ENCODE peak calls at places on chromosomes 4 and X, in five cellular contexts. L is stimulated activated naive CD8-positive, alpha-beta T cell treated with anti-CD3 and anti-CD28 coated beads, Interleukin-15, Interleukin-2, amounts not matched to agents 100 U/mL and 50 U/mL, for 24 hours; M is ureter; A is fibroblast of lung; H is GM23248. P is an unnamed sample.

GRCh38 chrX:93874554-93874953 is 200.5 kb downstream of the FAM133A start:
- DNase-seq in L (no peak), A (no peak), H (peak; percentile 20), M (no peak), P (no peak)

GRCh38 chrX:40146471-40147398 is 49.0 kb upstream of the BCOR start:
- DNase-seq in L (no peak), A (peak; percentile 67), M (no peak), H (peak; percentile 67), P (no peak)

GRCh38 chr4:167652267-167652666 is 418.0 kb upstream of the SPOCK3 start:
- DNase-seq in A (no peak), H (no peak), L (no peak), M (no peak), P (no peak)

GRCh38 chrX:118062817-118063615 is 53.6 kb downstream of the KLHL13 start:
- DNase-seq in M (no peak), L (no peak), H (no peak), A (no peak), P (no peak)

GRCh38 chr4:36758779-36759178 is 477.4 kb downstream of the DTHD1 start:
- DNase-seq in L (no peak), A (no peak), H (no peak), M (no peak), P (no peak)

GRCh38 chr4:185774815-185775684 is 36.9 kb downstream of the SORBS2 start:
- DNase-seq in M (no peak), L (no peak), H (peak; percentile 82), A (peak; percentile 94), P (no peak)

GRCh38 chr4:27574743-27575142 is 714.1 kb downstream of the STIM2 start:
- DNase-seq in H (no peak), L (no peak), M (no peak), A (no peak), P (no peak)

GRCh38 chr4:81491943-81492342 is 20.2 kb upstream of the RASGEF1B start:
- DNase-seq in A (no peak), M (no peak), L (no peak), H (no peak), P (no peak)

GRCh38 chr4:152778656-152779512 is 646 bp downstream of the TIGD4 start:
- DNase-seq in A (no peak), H (peak; percentile 55), M (no peak), L (peak; percentile 37), P (no peak)

GRCh38 chr4:123229326-123229725 is 167.3 kb upstream of the SPRY1 start:
- DNase-seq in H (no peak), A (no peak), L (no peak), M (no peak), P (no peak)

GRCh38 chrX:107602694-107603239 is 25.5 kb upstream of the PRPS1 start:
- DNase-seq in A (no peak), M (no peak), H (no peak), L (no peak), P (no peak)

GRCh38 chr4:153197301-153197700 is 6.9 kb upstream of the TRIM2 start:
- DNase-seq in L (no peak), A (no peak), H (no peak), M (no peak), P (no peak)

GRCh38 chr4:144645621-144646522 is at the start of gene HHIP:
- DNase-seq in H (peak; percentile 68), L (no peak), A (peak; percentile 78), M (no peak), P (no peak)

P was measured in vagina.